ENCODE peak calls at places on chromosomes 6 and 20, in seven cellular contexts. V is sigmoid colon, O is PC-9, Z is brain microvascular endothelial cell, S is coronary artery, W is PC-3, K is heart left ventricle. T is an unnamed sample.

GRCh38 chr6:85961125-85961524 is 318.4 kb upstream of the SYNCRIP start:
- DNase-seq in Z (no peak), W (no peak), V (no peak), K (no peak), O (no peak), S (no peak), T (no peak)

GRCh38 chr6:149410557-149410956 is 10.5 kb downstream of the SUMO4 start:
- DNase-seq in O (no peak), W (no peak), S (no peak), K (no peak), V (no peak), Z (no peak), T (no peak)

GRCh38 chr6:39947611-39948068 is 13.4 kb upstream of the MOCS1 start:
- DNase-seq in W (no peak), Z (no peak), V (no peak), S (no peak), K (no peak), O (no peak), T (no peak)

GRCh38 chr6:68876792-68877493 is 241.9 kb downstream of the ADGRB3 start:
- DNase-seq in V (no peak), K (no peak), O (no peak), Z (no peak), W (peak), S (no peak), T (no peak)

GRCh38 chr6:155646443-155646842 is 190.8 kb upstream of the NOX3 start:
- DNase-seq in W (no peak), Z (no peak), O (no peak), S (no peak), V (no peak), K (no peak), T (no peak)

GRCh38 chr6:30322527-30323501 is 3.9 kb upstream of the TRIM39 start:
- DNase-seq in W (peak), K (no peak), Z (peak), V (no peak), O (no peak), S (no peak), T (no peak)

GRCh38 chr20:50817776-50818172 is 22.9 kb downstream of the BCAS4 start:
- DNase-seq in W (no peak), K (no peak), S (no peak), O (no peak), Z (no peak), V (no peak), T (no peak)

GRCh38 chr6:128573036-128573435 is 52.6 kb upstream of the PTPRK start:
- DNase-seq in O (no peak), K (no peak), W (no peak), Z (no peak), S (no peak), V (no peak), T (no peak)

GRCh38 chr6:109187399-109188114 is 92.2 kb downstream of the CEP57L1 start:
- DNase-seq in O (peak), K (peak), W (peak), Z (no peak), S (no peak), V (peak), T (no peak)

GRCh38 chr20:33291416-33291815 is 8.4 kb downstream of the BPIFB1 start:
- DNase-seq in V (no peak), O (no peak), K (no peak), S (no peak), W (no peak), Z (no peak), T (no peak)

GRCh38 chr6:36052092-36052491 is 24.5 kb downstream of the MAPK14 start:
- DNase-seq in V (peak), K (no peak), Z (no peak), S (no peak), W (no peak), O (no peak), T (no peak)

GRCh38 chr6:21186479-21187055 is 407.0 kb upstream of the SOX4 start:
- DNase-seq in W (no peak), O (no peak), V (no peak), S (no peak), Z (no peak), K (no peak), T (no peak)

GRCh38 chr6:37582309-37582708 is 82.6 kb upstream of the CCDC167 start:
- DNase-seq in V (no peak), K (no peak), O (peak), W (peak), Z (no peak), S (no peak), T (no peak)

GRCh38 chr6:34305497-34305896 is 56.7 kb upstream of the SMIM29 start:
- DNase-seq in S (no peak), O (no peak), Z (no peak), V (no peak), W (no peak), K (no peak), T (no peak)

GRCh38 chr20:48380661-48381060 is 447.1 kb downstream of the PREX1 start:
- DNase-seq in Z (no peak), S (no peak), K (no peak), O (no peak), W (no peak), V (no peak), T (no peak)

GRCh38 chr6:7087066-7087465 is 20.7 kb upstream of the RREB1 start:
- DNase-seq in Z (no peak), O (no peak), V (no peak), S (no peak), K (no peak), W (no peak), T (no peak)

GRCh38 chr20:50815162-50815989 is 20.5 kb downstream of the BCAS4 start:
- DNase-seq in S (no peak), Z (peak), W (peak), O (peak), K (no peak), V (no peak), T (peak)

GRCh38 chr6:93550551-93551276 is 131.4 kb upstream of the EPHA7 start:
- DNase-seq in W (peak), K (no peak), Z (peak), V (no peak), O (no peak), S (no peak), T (no peak)

GRCh38 chr6:26304213-26305096 is 60.5 kb upstream of the BTN3A2 start:
- DNase-seq in S (no peak), V (peak), K (peak), O (peak), Z (peak), W (no peak), T (no peak)

GRCh38 chr6:2085657-2086056 is 159.7 kb downstream of the GMDS start:
- DNase-seq in V (no peak), Z (no peak), S (no peak), W (peak), K (no peak), O (no peak), T (no peak)

GRCh38 chr6:142696689-142697088 is 248.3 kb downstream of the HIVEP2 start:
- DNase-seq in O (peak), Z (no peak), K (no peak), S (no peak), V (no peak), W (peak), T (no peak)

GRCh38 chr6:127879685-127880084 is 21.2 kb downstream of the THEMIS start:
- DNase-seq in K (no peak), W (no peak), O (no peak), V (no peak), Z (peak), S (no peak), T (no peak)

GRCh38 chr6:96433950-96434349 is 87.7 kb upstream of the UFL1 start:
- DNase-seq in W (no peak), V (no peak), O (no peak), S (no peak), Z (no peak), K (no peak), T (no peak)

GRCh38 chr20:25389381-25389857 is 1.2 kb downstream of the ABHD12 start:
- DNase-seq in S (no peak), W (peak), K (no peak), O (no peak), Z (peak), V (no peak), T (no peak)

GRCh38 chr6:84521419-84522001 is 242.9 kb downstream of the TBX18 start:
- DNase-seq in K (no peak), Z (no peak), V (no peak), O (no peak), S (no peak), W (no peak), T (no peak)

GRCh38 chr6:41658551-41659069 is 20.3 kb downstream of the MDFI start:
- DNase-seq in Z (no peak), S (no peak), K (no peak), W (no peak), V (no peak), O (no peak), T (no peak)

GRCh38 chr20:55605594-55605993 is 399.7 kb downstream of the CBLN4 start:
- DNase-seq in V (no peak), W (no peak), O (no peak), S (no peak), Z (no peak), K (no peak), T (no peak)

GRCh38 chr6:69179681-69180080 is 544.6 kb downstream of the ADGRB3 start:
- DNase-seq in K (no peak), S (no peak), V (no peak), W (no peak), Z (no peak), O (no peak), T (no peak)

GRCh38 chr20:50003253-50003656 is 20.5 kb downstream of the SNAI1 start:
- DNase-seq in W (no peak), V (no peak), Z (peak), O (peak), K (no peak), S (no peak), T (peak)

GRCh38 chr6:85676086-85676729 is 33.5 kb upstream of the SYNCRIP start:
- DNase-seq in Z (no peak), V (no peak), K (no peak), O (no peak), W (peak), S (no peak), T (no peak)

GRCh38 chr6:169977434-169978265 is 226.2 kb downstream of the ERMARD start:
- DNase-seq in S (no peak), V (peak), O (no peak), K (no peak), Z (no peak), W (no peak), T (no peak)

GRCh38 chr20:23628402-23629016 is 9.2 kb downstream of the CST3 start:
- DNase-seq in K (no peak), S (no peak), W (no peak), V (no peak), Z (no peak), O (no peak), T (no peak)

GRCh38 chr20:25223179-25223661 is 24.7 kb upstream of the PYGB start:
- DNase-seq in K (no peak), V (no peak), O (peak), W (peak), Z (peak), S (no peak), T (peak)

GRCh38 chr20:709421-709820 is 33.8 kb upstream of the SCRT2 start:
- DNase-seq in Z (no peak), K (peak), V (peak), O (peak), S (peak), W (peak), T (no peak)

GRCh38 chr20:34163316-34163715 is 51.3 kb upstream of the EIF2S2 start:
- DNase-seq in O (no peak), K (no peak), V (no peak), Z (no peak), W (no peak), S (no peak), T (no peak)

GRCh38 chr20:46346770-46347169 is 38.5 kb upstream of the CDH22 start:
- DNase-seq in W (no peak), Z (no peak), S (no peak), O (no peak), K (no peak), V (no peak), T (no peak)

GRCh38 chr20:47451602-47451904 is 50.1 kb upstream of the NCOA3 start:
- DNase-seq in Z (no peak), W (no peak), K (no peak), V (no peak), O (no peak), S (no peak), T (no peak)

GRCh38 chr6:104540743-104541142 is 319.0 kb downstream of the HACE1 start:
- DNase-seq in S (no peak), Z (peak), W (no peak), K (no peak), V (no peak), O (no peak), T (no peak)

GRCh38 chr6:160178271-160178670 is 56.7 kb downstream of the SLC22A1 start:
- DNase-seq in O (no peak), W (no peak), K (no peak), S (no peak), V (no peak), Z (no peak), T (no peak)

GRCh38 chr6:90062667-90063066 is 168.4 kb downstream of the GJA10 start:
- DNase-seq in S (no peak), O (no peak), Z (no peak), W (no peak), V (no peak), K (no peak), T (no peak)
- H3K27ac ChIP-seq in S (no peak), O (no peak), Z (no peak), W (no peak), V (no peak), K (no peak), T (no peak)

DNA sequence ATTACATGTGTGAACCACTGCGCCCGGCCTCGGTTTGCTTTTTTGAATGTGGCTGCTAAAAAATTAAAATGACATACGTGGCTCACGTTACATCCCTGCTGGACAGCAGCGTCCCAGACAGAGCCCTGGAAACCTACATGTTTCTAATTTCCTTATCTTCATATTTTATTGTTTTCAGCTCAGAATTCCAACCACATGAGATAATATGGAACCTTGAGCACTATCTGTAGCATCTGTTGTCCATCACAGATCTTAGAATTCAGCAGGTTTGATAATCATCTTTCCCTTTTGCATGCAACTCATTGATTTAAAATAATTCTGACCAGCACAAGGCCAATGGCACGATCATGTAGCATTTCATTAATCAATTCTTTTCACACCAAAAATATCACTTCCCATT is 25.9 kb upstream of the CCR6 start:
- DNase-seq in V (no peak), S (no peak), K (no peak), Z (no peak), O (no peak), W (no peak), T (no peak)
- H3K27ac ChIP-seq in V (no peak), S (no peak), K (no peak), Z (no peak), O (no peak), W (no peak), T (no peak)

GRCh38 chr6:163947276-163947675 is 532.8 kb downstream of the QKI start:
- DNase-seq in W (no peak), S (no peak), O (no peak), K (no peak), V (no peak), Z (no peak), T (no peak)

GRCh38 chr6:163944897-163945296 is 530.4 kb downstream of the QKI start:
- DNase-seq in K (no peak), Z (no peak), O (no peak), W (no peak), V (no peak), S (no peak), T (no peak)

GRCh38 chr6:163943647-163944395 is 529.3 kb downstream of the QKI start:
- DNase-seq in W (no peak), O (no peak), Z (peak), K (peak), S (no peak), V (no peak), T (no peak)

GRCh38 chr6:163946437-163946836 is 531.9 kb downstream of the QKI start:
- DNase-seq in O (no peak), K (no peak), S (no peak), W (no peak), Z (no peak), V (peak), T (no peak)

GRCh38 chr6:163945813-163946212 is 531.3 kb downstream of the QKI start:
- DNase-seq in W (no peak), K (no peak), V (no peak), Z (no peak), O (no peak), S (no peak), T (no peak)
- H3K27ac ChIP-seq in W (no peak), K (no peak), V (peak), Z (no peak), O (no peak), S (peak), T (no peak)

GRCh38 chr6:158640519-158640918 is 4.0 kb downstream of the DYNLT1 start:
- DNase-seq in V (peak), Z (no peak), K (no peak), O (no peak), S (no peak), W (no peak), T (no peak)

GRCh38 chr6:158644227-158645063 is at the start of gene DYNLT1:
- DNase-seq in O (peak), S (peak), V (peak), Z (peak), W (peak), K (peak), T (no peak)

GRCh38 chr6:158642097-158642601 is 2.4 kb downstream of the DYNLT1 start:
- DNase-seq in K (peak), S (no peak), W (peak), V (peak), O (peak), Z (peak), T (peak)

GRCh38 chr6:158645064-158646022 is 800 bp upstream of the DYNLT1 start:
- DNase-seq in W (peak), O (peak), Z (no peak), V (peak), S (no peak), K (no peak), T (no peak)

DNA sequence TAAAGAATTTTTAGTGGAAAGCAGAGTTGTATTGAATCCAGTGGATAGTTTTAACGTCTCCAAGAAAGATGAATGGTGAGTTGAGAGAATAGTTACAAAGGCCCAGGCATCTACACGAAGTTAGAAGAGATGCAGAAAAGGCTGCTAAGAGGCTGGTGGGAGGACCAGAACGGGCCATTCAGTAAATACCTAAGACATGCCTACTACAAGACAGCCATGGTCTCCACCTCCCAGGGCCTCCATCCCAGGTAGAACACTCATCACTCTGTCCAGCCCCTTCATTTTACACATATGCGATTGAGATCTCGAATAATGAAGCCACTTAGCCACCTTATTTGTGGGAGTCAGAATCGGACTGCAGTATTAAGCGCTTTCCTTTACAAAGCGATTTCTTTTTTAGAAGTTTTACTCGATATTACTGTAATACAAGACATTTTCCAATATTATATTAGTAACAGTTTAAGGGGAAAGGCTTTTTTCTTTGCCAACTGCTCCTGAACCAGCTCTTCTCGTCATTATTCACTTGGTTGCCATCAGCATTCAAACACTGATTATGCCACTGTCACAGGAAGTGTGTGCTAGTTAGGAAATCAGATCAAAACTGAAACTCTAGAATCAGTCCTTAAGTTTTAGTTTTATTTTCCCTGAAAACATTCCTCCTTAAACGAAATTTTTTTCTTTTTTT is 1.6 kb downstream of the DYNLT1 start:
- DNase-seq in V (peak), W (peak), S (no peak), O (no peak), Z (no peak), K (no peak), T (no peak)
- H3K27ac ChIP-seq in V (peak), W (peak), S (peak), O (peak), Z (peak), K (peak), T (peak)

DNA sequence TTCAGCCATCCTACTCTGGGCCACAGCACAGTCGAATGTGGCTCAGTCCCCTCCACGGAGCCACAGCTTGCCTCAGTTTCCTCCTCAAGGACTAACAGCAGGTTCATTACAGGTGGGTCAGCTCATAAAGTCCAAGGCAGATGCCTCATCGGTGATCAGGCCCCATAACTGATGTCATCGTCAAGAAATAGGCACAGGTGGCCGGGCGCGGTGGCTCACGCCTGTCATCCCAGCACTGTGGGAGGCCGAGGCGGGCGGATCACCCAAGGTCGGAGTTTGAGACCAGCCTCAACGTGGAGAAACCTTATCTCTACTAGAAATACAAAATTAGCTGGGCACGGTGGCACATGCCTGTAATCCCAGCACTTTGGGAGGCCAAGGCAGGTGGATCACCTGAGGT is 3.4 kb downstream of the UCKL1 start:
- DNase-seq in W (no peak), S (no peak), Z (no peak), V (no peak), K (no peak), O (no peak), T (no peak)
- H3K27ac ChIP-seq in W (no peak), S (peak), Z (no peak), V (peak), K (peak), O (no peak), T (no peak)

GRCh38 chr6:106087548-106088325 is 1.6 kb downstream of the PRDM1 start:
- DNase-seq in W (peak), S (no peak), K (peak), O (peak), V (no peak), Z (peak), T (no peak)

GRCh38 chr6:106092279-106092678 is 6.1 kb downstream of the PRDM1 start:
- DNase-seq in W (no peak), Z (no peak), S (no peak), K (no peak), O (no peak), V (no peak), T (no peak)

GRCh38 chr6:106085984-106086832 is at the start of gene PRDM1:
- DNase-seq in W (peak), S (no peak), K (peak), O (peak), Z (no peak), V (peak), T (no peak)

GRCh38 chr6:106085687-106085983 is 501 bp upstream of the PRDM1 start:
- DNase-seq in K (no peak), O (no peak), W (no peak), Z (no peak), S (no peak), V (no peak), T (no peak)

DNA sequence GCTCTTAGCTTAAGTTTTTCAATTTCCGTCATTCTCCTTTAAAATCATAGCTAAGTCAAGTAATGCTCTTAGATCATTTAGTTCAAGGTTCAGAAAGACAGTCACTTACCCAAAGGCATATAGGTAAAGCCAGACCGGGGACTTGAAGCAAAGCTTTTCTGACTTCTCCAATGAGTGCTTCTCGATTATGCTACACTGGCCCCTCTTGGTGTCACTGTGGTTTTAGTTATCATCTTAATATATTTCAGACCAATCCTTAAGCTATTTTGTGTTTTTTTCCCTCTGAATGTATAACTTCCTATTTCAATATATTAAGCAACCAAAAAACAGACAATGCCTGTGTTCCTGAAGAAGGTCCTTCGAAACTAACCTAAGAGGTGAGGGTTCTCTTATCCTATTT is 3.8 kb downstream of the PRDM1 start:
- DNase-seq in K (no peak), V (no peak), Z (no peak), O (no peak), S (no peak), W (peak), T (no peak)
- H3K27ac ChIP-seq in K (peak), V (no peak), Z (no peak), O (no peak), S (no peak), W (no peak), T (no peak)